ENCODE peak calls at places on chromosomes 2 and 18, in seven cellular contexts. L is Peyer's patch, Q is GM20000, M is progenitor cell of endocrine pancreas, N is foreskin keratinocyte, V is pancreas, R is spleen. U is an unnamed sample.

GRCh38 chr18:58161659-58162058 is 117.6 kb downstream of the NEDD4L start:
- DNase-seq in Q (no peak), V (no peak), R (no peak), M (no peak), L (no peak), N (peak), U (no peak)

GRCh38 chr18:5746844-5747243 is 148.5 kb downstream of the TMEM200C start:
- DNase-seq in L (no peak), V (no peak), N (no peak), Q (no peak), M (no peak), R (no peak), U (no peak)

GRCh38 chr18:46278481-46279465 is 174.6 kb downstream of the HAUS1 start:
- DNase-seq in L (no peak), V (no peak), N (peak), M (no peak), Q (no peak), R (no peak), U (no peak)

GRCh38 chr2:240169486-240170353 is 29.3 kb upstream of the OTOS start:
- DNase-seq in N (no peak), Q (no peak), M (no peak), V (no peak), L (no peak), R (peak), U (no peak)

GRCh38 chr2:191869178-191869577 is 22.3 kb upstream of the CAVIN2 start:
- DNase-seq in N (no peak), V (no peak), L (no peak), M (no peak), Q (no peak), R (no peak), U (no peak)

GRCh38 chr2:30031184-30031583 is 109.8 kb upstream of the ALK start:
- DNase-seq in Q (no peak), N (no peak), R (no peak), L (no peak), V (no peak), M (no peak), U (no peak)

GRCh38 chr18:48852292-48852691 is 98.5 kb downstream of the SMAD7 start:
- DNase-seq in M (no peak), R (no peak), V (no peak), N (no peak), L (no peak), Q (no peak), U (no peak)

GRCh38 chr2:169105433-169105832 is 36.1 kb downstream of the DHRS9 start:
- DNase-seq in L (no peak), Q (no peak), R (no peak), N (no peak), V (no peak), M (no peak), U (no peak)

GRCh38 chr18:59657012-59657411 is 40.2 kb downstream of the CCBE1 start:
- DNase-seq in R (no peak), Q (no peak), M (no peak), V (no peak), L (no peak), N (peak), U (no peak)

GRCh38 chr18:6712401-6712800 is 17.1 kb upstream of the ARHGAP28 start:
- DNase-seq in M (no peak), L (no peak), V (no peak), N (no peak), Q (no peak), R (no peak), U (no peak)

GRCh38 chr18:35953688-35954087 is 18.8 kb upstream of the RMP24 start:
- DNase-seq in M (no peak), N (no peak), L (no peak), Q (no peak), V (no peak), R (no peak), U (no peak)

GRCh38 chr18:35949090-35949489 is 23.4 kb upstream of the RMP24 start:
- DNase-seq in M (no peak), R (no peak), L (no peak), V (no peak), Q (no peak), N (no peak), U (no peak)

GRCh38 chr18:35949903-35950627 is 22.4 kb upstream of the RMP24 start:
- DNase-seq in M (peak), L (peak), Q (peak), V (peak), N (peak), R (peak), U (peak)

GRCh38 chr18:35948080-35948479 is 24.4 kb upstream of the RMP24 start:
- DNase-seq in R (no peak), M (no peak), N (no peak), L (no peak), Q (no peak), V (no peak), U (no peak)

DNA sequence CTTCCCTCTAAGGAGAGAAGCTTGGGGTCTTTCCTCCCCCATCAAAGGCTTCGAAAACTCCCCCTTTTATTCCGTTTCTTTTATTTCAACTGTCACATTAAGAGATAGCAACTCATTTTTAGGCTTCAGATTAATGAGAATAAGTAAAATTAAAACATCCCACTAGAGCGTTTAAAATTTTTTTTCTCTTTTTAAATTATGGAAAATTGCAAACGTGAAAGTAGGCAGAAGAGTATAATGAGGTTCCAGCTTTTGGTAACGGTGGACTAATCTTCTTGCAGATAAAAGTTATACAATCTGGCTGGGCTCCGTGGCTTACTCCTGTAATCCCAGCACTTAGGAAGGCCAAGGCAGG is 21.9 kb upstream of the RMP24 start:
- DNase-seq in N (no peak), R (no peak), M (no peak), Q (no peak), V (no peak), L (no peak), U (no peak)
- TF ChIP-seq CTCF in N (no peak), R (no peak), M (no peak), Q (no peak), V (peak), L (no peak), U (peak)

GRCh38 chr2:188979730-188980123 is 5.6 kb downstream of the COL3A1 start:
- DNase-seq in L (no peak), V (no peak), Q (no peak), N (no peak), R (no peak), M (no peak), U (no peak)

GRCh38 chr2:188983427-188984101 is 9.4 kb downstream of the COL3A1 start:
- DNase-seq in R (no peak), N (no peak), M (no peak), Q (no peak), L (no peak), V (no peak), U (no peak)

GRCh38 chr2:188984680-188985079 is 10.5 kb downstream of the COL3A1 start:
- DNase-seq in Q (no peak), V (no peak), N (no peak), M (no peak), L (no peak), R (no peak), U (no peak)

GRCh38 chr2:188986839-188987238 is 12.7 kb downstream of the COL3A1 start:
- DNase-seq in Q (no peak), N (no peak), R (no peak), L (no peak), V (no peak), M (no peak), U (no peak)

DNA sequence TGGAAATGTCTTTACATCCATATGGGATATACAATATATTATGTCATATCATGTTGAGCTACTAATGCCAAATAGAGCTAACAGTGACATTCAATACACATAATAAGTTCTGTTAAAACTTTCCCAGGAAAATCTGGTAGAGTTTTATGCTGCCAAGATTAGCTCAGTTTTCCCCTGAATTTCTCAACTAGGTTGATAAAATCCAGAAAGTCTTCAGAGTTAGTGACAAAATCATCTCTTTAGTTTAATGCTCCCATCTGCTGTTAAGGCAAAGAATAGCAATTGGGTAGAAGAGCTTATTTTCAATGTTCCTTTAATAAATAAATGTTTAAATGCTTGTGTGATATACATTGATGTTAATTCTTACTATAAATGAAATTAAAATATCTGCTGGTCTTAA is 10.0 kb downstream of the COL3A1 start:
- DNase-seq in M (no peak), Q (no peak), L (no peak), R (no peak), N (no peak), V (no peak), U (no peak)
- TF ChIP-seq CTCF in M (no peak), Q (no peak), L (peak), R (no peak), N (peak), V (no peak), U (no peak)

DNA sequence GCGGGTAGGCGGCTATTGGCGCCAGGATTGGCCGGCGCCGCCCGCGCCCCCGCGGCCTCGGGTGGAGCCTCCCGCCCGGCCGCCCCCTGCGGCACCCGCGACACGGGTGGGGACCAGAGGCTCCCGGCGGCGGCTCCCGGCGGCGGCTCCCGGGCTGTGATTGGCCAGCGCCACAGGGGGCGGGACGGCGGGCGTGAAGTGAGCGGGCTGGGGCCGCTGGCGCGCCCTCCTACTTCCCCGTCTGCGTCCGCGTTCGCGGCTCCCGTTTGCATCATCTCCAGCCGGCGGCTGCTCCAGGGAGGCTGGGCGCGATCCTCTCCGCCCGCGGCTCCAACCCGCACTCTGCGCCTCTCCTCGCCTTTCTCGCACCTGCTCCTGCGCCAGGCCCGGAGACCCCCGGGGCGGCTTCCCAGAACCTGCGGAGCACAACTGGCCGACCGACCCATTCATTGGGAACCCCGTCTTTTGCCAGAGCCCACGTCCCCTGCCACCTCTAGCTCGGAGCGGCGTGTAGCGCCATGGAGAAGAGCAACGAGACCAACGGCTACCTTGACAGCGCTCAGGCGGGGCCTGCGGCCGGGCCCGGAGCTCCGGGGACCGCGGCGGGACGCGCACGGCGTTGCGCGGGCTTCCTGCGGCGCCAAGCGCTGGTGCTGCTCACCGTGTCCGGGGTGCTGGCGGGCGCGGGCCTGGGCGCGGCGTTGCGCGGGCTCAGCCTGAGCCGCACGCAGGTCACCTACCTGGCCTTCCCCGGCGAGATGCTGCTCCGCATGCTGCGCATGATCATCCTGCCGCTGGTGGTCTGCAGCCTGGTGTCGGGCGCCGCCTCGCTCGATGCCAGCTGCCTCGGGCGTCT is at the start of gene SLC1A4:
- DNase-seq in Q (peak), R (peak), M (peak), N (peak), L (peak), V (peak), U (peak)
- TF ChIP-seq CTCF in Q (no peak), R (no peak), M (no peak), N (no peak), L (no peak), V (no peak), U (no peak)

DNA sequence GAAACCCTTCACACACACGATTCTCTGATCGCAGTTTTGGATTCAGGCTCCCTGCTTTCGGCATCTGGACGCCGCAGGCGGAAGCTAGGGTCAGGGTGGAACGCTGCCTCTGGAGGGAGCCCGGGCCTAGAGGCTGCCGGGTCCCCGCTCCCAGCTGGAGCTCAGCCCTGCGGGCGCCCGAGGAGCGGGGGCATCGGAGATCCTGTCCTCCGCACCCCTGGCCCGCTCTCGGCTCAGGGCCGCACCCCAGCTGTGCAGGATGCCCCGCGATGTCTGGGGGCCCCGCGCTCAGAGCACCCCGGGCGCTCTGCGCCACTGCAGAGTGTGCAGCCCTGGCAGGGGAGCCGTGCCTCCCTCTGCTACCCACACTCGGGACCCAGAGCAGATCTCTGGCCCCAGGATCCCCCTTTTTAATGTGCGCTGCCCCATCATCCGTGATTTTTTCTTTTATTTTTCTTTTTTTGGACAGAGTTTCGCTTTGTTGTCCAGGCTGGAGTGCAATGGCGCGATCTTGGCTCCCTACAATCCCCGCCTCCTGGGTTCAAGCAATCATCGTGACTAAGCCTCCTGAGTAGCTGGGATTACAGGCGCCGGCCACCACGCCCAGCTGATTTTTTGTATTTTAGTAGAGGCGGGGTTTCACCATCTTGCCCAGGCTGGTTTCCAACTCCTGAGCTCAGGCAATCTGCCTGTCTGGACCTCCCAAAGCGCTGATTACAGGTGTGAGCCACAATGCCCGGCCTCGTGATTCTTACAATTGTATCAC is 54.8 kb upstream of the TUBA3E start:
- DNase-seq in M (no peak), V (no peak), N (peak), L (no peak), Q (no peak), R (no peak), U (no peak)
- TF ChIP-seq CTCF in M (no peak), V (no peak), N (peak), L (no peak), Q (no peak), R (no peak), U (no peak)

DNA sequence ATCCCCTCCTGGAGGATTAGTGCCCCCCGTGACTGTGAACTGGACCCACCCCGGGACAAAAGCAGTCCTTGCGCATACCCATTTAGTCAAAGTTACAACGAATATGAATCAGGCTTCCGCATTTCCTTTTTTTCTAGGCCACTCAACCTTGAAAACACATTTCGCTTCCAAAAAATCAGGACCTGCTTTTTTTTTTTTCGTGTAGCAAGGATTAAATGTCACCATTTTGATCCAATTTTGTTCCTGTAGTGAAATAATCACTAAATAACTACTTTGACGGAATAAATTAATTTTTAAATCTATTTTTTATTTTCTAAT is 466 bp upstream of the FTCDNL1 start:
- DNase-seq in L (no peak), M (no peak), V (no peak), N (no peak), Q (no peak), R (no peak), U (no peak)
- TF ChIP-seq CTCF in L (no peak), M (peak), V (no peak), N (no peak), Q (no peak), R (no peak), U (no peak)

GRCh38 chr2:101518470-101519172 is 43.7 kb upstream of the RFX8 start:
- DNase-seq in M (no peak), Q (no peak), R (no peak), V (peak), N (peak), L (no peak), U (no peak)
- TF ChIP-seq CTCF in M (peak), Q (no peak), R (no peak), V (peak), N (peak), L (no peak), U (no peak)

GRCh38 chr2:216328347-216328746 is 43.9 kb downstream of the MARCHF4 start:
- DNase-seq in V (no peak), R (no peak), Q (no peak), L (no peak), N (no peak), M (no peak), U (no peak)
- TF ChIP-seq CTCF in V (no peak), R (no peak), Q (no peak), L (no peak), N (peak), M (no peak), U (no peak)